ENCODE peak calls at places on chromosomes 13 and 19, in nine cellular contexts. D, L, S, G, T, V, C, N and R are unnamed samples.

GRCh38 chr19:2699413-2700142 is 2.9 kb downstream of the GNG7 start:
- DNase-seq in D (no peak), L (no peak), S (no peak), G (no peak), T (no peak), V (no peak), C (no peak), N (no peak), R (no peak)

GRCh38 chr19:54201980-54202379 is 1.3 kb downstream of the RPS9 start:
- DNase-seq in D (no peak), L (no peak), S (no peak), G (no peak), T (no peak), V (peak; percentile 27), C (no peak), N (no peak), R (no peak)

GRCh38 chr13:72970956-72971355 is 87.8 kb upstream of the KLF5 start:
- DNase-seq in D (peak; percentile 68), L (no peak), S (no peak), G (no peak), T (no peak), V (peak; percentile 27), C (no peak), N (no peak), R (no peak)

GRCh38 chr13:33445476-33445875 is 159.9 kb upstream of the STARD13 start:
- DNase-seq in D (no peak), L (no peak), S (no peak), G (no peak), T (no peak), V (no peak), C (no peak), N (no peak), R (no peak)

GRCh38 chr13:95164830-95165229 is 136.4 kb downstream of the ABCC4 start:
- DNase-seq in D (no peak), L (no peak), S (no peak), G (no peak), T (peak; percentile 64), V (no peak), C (no peak), N (no peak), R (no peak)

GRCh38 chr13:102227696-102228095 is 174.2 kb downstream of the FGF14 start:
- DNase-seq in D (no peak), L (no peak), S (no peak), G (no peak), T (no peak), V (no peak), C (no peak), N (no peak), R (no peak)

GRCh38 chr13:32838985-32839384 is 177.2 kb upstream of the KL start:
- DNase-seq in D (no peak), L (no peak), S (no peak), G (no peak), T (no peak), V (peak; percentile 17), C (peak; percentile 32), N (no peak), R (no peak)

GRCh38 chr13:106566682-106567420 is 1.1 kb downstream of the ARGLU1 start:
- DNase-seq in D (peak; percentile 46), L (peak; percentile 66), S (peak; percentile 26), G (peak; percentile 69), T (peak; percentile 75), V (peak; percentile 67), C (peak; percentile 54), N (no peak), R (no peak)

GRCh38 chr19:6773323-6773931 is 919 bp downstream of the VAV1 start:
- DNase-seq in D (no peak), L (peak; percentile 38), S (no peak), G (no peak), T (peak; percentile 62), V (no peak), C (no peak), N (no peak), R (no peak)

GRCh38 chr19:55410168-55410567 is 2.6 kb upstream of the UBE2S start:
- DNase-seq in D (no peak), L (no peak), S (no peak), G (no peak), T (no peak), V (no peak), C (no peak), N (no peak), R (no peak)

GRCh38 chr19:55406091-55406868 is 1.3 kb downstream of the UBE2S start:
- DNase-seq in D (no peak), L (no peak), S (no peak), G (no peak), T (no peak), V (no peak), C (no peak), N (no peak), R (no peak)

GRCh38 chr19:55407625-55408319 is at the start of gene UBE2S:
- DNase-seq in D (peak; percentile 99), L (peak; percentile 98), S (peak; percentile 99), G (peak; percentile 99), T (peak; percentile 98), V (peak; percentile 100), C (peak; percentile 96), N (peak; percentile 100), R (peak; percentile 98)

GRCh38 chr19:55406869-55407624 is 541 bp downstream of the UBE2S start:
- DNase-seq in D (no peak), L (no peak), S (no peak), G (no peak), T (no peak), V (peak; percentile 43), C (peak; percentile 41), N (no peak), R (no peak)

GRCh38 chr19:55408320-55408836 is 790 bp upstream of the UBE2S start:
- DNase-seq in D (no peak), L (no peak), S (no peak), G (no peak), T (no peak), V (no peak), C (no peak), N (no peak), R (no peak)
- TF ChIP-seq CTCF in D (no peak), L (no peak), S (no peak), G (no peak), T (no peak), V (no peak), C (no peak), N (no peak), R (no peak)

GRCh38 chr19:11263726-11264125 is 1.4 kb upstream of the DOCK6 start:
- DNase-seq in D (no peak), L (no peak), S (no peak), G (no peak), T (no peak), V (no peak), C (no peak), N (no peak), R (no peak)

GRCh38 chr19:11265177-11265784 is 3.0 kb upstream of the DOCK6 start:
- DNase-seq in D (no peak), L (no peak), S (no peak), G (no peak), T (no peak), V (no peak), C (no peak), N (no peak), R (no peak)

GRCh38 chr19:11267316-11268085 is 5.2 kb upstream of the DOCK6 start:
- DNase-seq in D (no peak), L (no peak), S (no peak), G (no peak), T (no peak), V (no peak), C (no peak), N (no peak), R (no peak)

GRCh38 chr19:11264452-11265176 is 2.3 kb upstream of the DOCK6 start:
- DNase-seq in D (no peak), L (peak; percentile 57), S (no peak), G (peak; percentile 81), T (peak; percentile 92), V (peak; percentile 36), C (no peak), N (no peak), R (no peak)

DNA sequence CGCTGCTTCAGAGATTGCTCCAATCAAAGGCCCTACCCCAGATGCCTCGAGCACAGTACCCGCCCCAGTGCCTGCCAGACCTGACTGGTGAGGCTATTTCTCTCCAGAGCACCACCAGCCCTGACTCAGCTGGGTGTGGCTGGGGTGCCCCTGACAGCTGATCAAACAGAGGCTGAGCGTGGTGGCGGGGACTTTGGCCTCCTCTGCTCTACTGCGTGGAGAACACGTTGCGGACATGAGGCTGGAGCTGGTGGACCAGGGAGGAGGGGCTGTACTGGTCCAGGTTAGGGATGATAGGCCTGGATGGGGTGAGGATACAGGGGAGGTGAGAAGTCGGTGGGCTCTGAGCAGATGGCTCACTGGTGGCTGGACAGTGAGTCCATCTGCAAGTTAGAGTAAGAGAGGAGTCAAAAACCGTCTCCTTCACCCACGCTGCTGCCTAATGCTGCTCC is 3.5 kb upstream of the DOCK6 start:
- DNase-seq in D (no peak), L (no peak), S (no peak), G (no peak), T (peak; percentile 93), V (peak; percentile 44), C (no peak), N (no peak), R (no peak)
- TF ChIP-seq CTCF in D (no peak), L (no peak), S (no peak), G (no peak), T (no peak), V (no peak), C (no peak), N (no peak), R (no peak)

GRCh38 chr19:40229926-40230417 is 3.5 kb upstream of the CCNP start:
- DNase-seq in D (no peak), L (no peak), S (no peak), G (no peak), T (no peak), V (no peak), C (no peak), N (no peak), R (no peak)
- TF ChIP-seq CTCF in D (no peak), L (no peak), S (no peak), G (no peak), T (no peak), V (no peak), C (no peak), N (no peak), R (no peak)

GRCh38 chr13:113997845-113998751 is 24.2 kb upstream of the C13orf46 start:
- DNase-seq in D (no peak), L (peak; percentile 59), S (peak; percentile 37), G (peak; percentile 50), T (peak; percentile 36), V (peak; percentile 94), C (peak; percentile 57), N (peak; percentile 90), R (no peak)

GRCh38 chr13:114001331-114002008 is 27.6 kb upstream of the C13orf46 start:
- DNase-seq in D (no peak), L (peak; percentile 19), S (no peak), G (no peak), T (peak; percentile 22), V (no peak), C (no peak), N (no peak), R (no peak)

GRCh38 chr13:113998781-113999617 is 25.1 kb upstream of the C13orf46 start:
- DNase-seq in D (no peak), L (peak; percentile 15), S (no peak), G (no peak), T (peak; percentile 18), V (no peak), C (peak; percentile 7), N (peak; percentile 60), R (no peak)

GRCh38 chr13:114000151-114001040 is 26.5 kb upstream of the C13orf46 start:
- DNase-seq in D (no peak), L (peak; percentile 2), S (no peak), G (no peak), T (peak; percentile 10), V (no peak), C (no peak), N (peak; percentile 60), R (no peak)

GRCh38 chr13:113999618-113999910 is 25.7 kb upstream of the C13orf46 start:
- DNase-seq in D (no peak), L (peak; percentile 2), S (no peak), G (no peak), T (no peak), V (no peak), C (no peak), N (peak; percentile 74), R (no peak)
- TF ChIP-seq CTCF in D (no peak), L (no peak), S (no peak), G (no peak), T (no peak), V (no peak), C (no peak), N (no peak), R (no peak)